ENCODE peak calls at places on chromosomes 5 and 9, in eight cellular contexts. C, L, F, T, M, R, U and I are unnamed samples.
A peak's percentile ranks its signal among the peaks of the same experiment; 100 is the strongest.

GRCh38 chr5:54357371-54358058 is 47.1 kb upstream of the ARL15 start:
- DNase-seq in R (no peak), C (no peak), T (no peak), M (no peak), U (no peak), L (no peak), F (no peak), I (no peak)

GRCh38 chr5:73282383-73282782 is 109.4 kb downstream of the TMEM174 start:
- DNase-seq in M (no peak), C (no peak), U (no peak), F (no peak), T (no peak), R (no peak), L (no peak), I (no peak)

GRCh38 chr9:99389087-99390033 is 167.3 kb downstream of the SEC61B start:
- DNase-seq in R (peak; percentile 96), L (peak; percentile 36), F (peak; percentile 26), T (no peak), M (no peak), U (no peak), C (no peak), I (no peak)

GRCh38 chr5:38045446-38045845 is 205.6 kb upstream of the GDNF start:
- DNase-seq in L (no peak), F (no peak), T (no peak), C (no peak), M (no peak), R (no peak), U (no peak), I (no peak)

GRCh38 chr9:35682083-35682482 is 7.6 kb downstream of the TPM2 start:
- DNase-seq in M (no peak), R (no peak), T (no peak), U (no peak), L (no peak), C (no peak), F (peak; percentile 28), I (no peak)

GRCh38 chr5:158769702-158770101 is 330.0 kb downstream of the EBF1 start:
- DNase-seq in F (no peak), R (no peak), M (no peak), C (no peak), U (no peak), L (no peak), T (no peak), I (no peak)

GRCh38 chr9:22229069-22229468 is 217.6 kb upstream of the DMRTA1 start:
- DNase-seq in L (no peak), T (peak; percentile 21), F (no peak), R (no peak), C (no peak), M (no peak), U (no peak), I (no peak)

GRCh38 chr9:123996731-123997421 is 14.7 kb upstream of the LHX2 start:
- DNase-seq in R (peak; percentile 8), M (peak; percentile 38), L (no peak), F (peak; percentile 31), C (no peak), U (no peak), T (peak; percentile 29), I (no peak)

GRCh38 chr9:79026311-79026710 is 545.5 kb upstream of the TLE4 start:
- DNase-seq in L (no peak), U (no peak), C (no peak), R (peak; percentile 96), T (no peak), M (no peak), F (no peak), I (no peak)

GRCh38 chr9:124480621-124480981 is 26.6 kb downstream of the NR5A1 start:
- DNase-seq in M (peak; percentile 9), C (peak; percentile 45), F (peak; percentile 19), R (peak; percentile 10), T (peak; percentile 73), L (peak; percentile 4), U (no peak), I (no peak)

GRCh38 chr5:79236970-79237734 is 1.2 kb downstream of the JMY start:
- DNase-seq in L (peak; percentile 45), T (peak; percentile 52), F (peak; percentile 50), R (peak; percentile 66), U (peak; percentile 11), C (peak; percentile 29), M (peak; percentile 34), I (no peak)

GRCh38 chr9:137685035-137685885 is 66.5 kb downstream of the EHMT1 start:
- DNase-seq in M (peak; percentile 29), T (no peak), R (no peak), F (peak; percentile 68), L (peak; percentile 90), U (no peak), C (no peak), I (no peak)

GRCh38 chr5:54900906-54901725 is 84.3 kb downstream of the ESM1 start:
- DNase-seq in U (no peak), C (no peak), M (peak; percentile 95), T (no peak), L (peak; percentile 93), R (peak; percentile 90), F (peak; percentile 97), I (no peak)

GRCh38 chr5:14424011-14424685 is 157.4 kb upstream of the OTULINL start:
- DNase-seq in C (no peak), U (no peak), M (no peak), F (no peak), L (no peak), R (no peak), T (no peak), I (no peak)

GRCh38 chr9:9919174-9919573 is 693.6 kb downstream of the PTPRD start:
- DNase-seq in M (no peak), R (no peak), F (no peak), L (no peak), C (no peak), U (no peak), T (no peak), I (no peak)

GRCh38 chr5:172685036-172685435 is 44.0 kb downstream of the NEURL1B start:
- DNase-seq in U (no peak), C (no peak), T (no peak), F (no peak), R (no peak), M (no peak), L (no peak), I (no peak)

GRCh38 chr9:87277346-87277745 is 220.3 kb upstream of the DAPK1 start:
- DNase-seq in F (peak; percentile 67), L (no peak), C (no peak), U (no peak), M (peak; percentile 38), T (no peak), R (peak; percentile 16), I (no peak)

GRCh38 chr5:134003064-134003956 is 1.5 kb downstream of the VDAC1 start:
- DNase-seq in M (no peak), R (no peak), U (no peak), F (peak; percentile 53), L (no peak), T (no peak), C (no peak), I (no peak)

GRCh38 chr9:136962701-136963248 is 10.7 kb downstream of the LCN12 start:
- DNase-seq in U (no peak), T (no peak), F (no peak), M (no peak), C (no peak), L (no peak), R (no peak), I (no peak)

GRCh38 chr9:26535146-26535545 is 357.5 kb downstream of the CAAP1 start:
- DNase-seq in T (no peak), C (no peak), M (no peak), R (no peak), U (no peak), F (no peak), L (no peak), I (no peak)

GRCh38 chr5:179699640-179700298 is 1.0 kb downstream of the CANX start:
- DNase-seq in U (no peak), F (peak; percentile 53), M (peak; percentile 40), T (no peak), L (peak; percentile 36), R (peak; percentile 41), C (no peak), I (no peak)

GRCh38 chr9:27590636-27591035 is 17.4 kb upstream of the C9orf72 start:
- DNase-seq in R (peak; percentile 58), L (peak; percentile 13), C (no peak), T (no peak), M (no peak), U (no peak), F (peak; percentile 12), I (no peak)

GRCh38 chr5:157540707-157541451 is 34.7 kb downstream of the ADAM19 start:
- DNase-seq in F (peak; percentile 81), U (peak; percentile 19), C (no peak), L (peak; percentile 84), M (peak; percentile 87), R (peak; percentile 18), T (no peak), I (no peak)

DNA sequence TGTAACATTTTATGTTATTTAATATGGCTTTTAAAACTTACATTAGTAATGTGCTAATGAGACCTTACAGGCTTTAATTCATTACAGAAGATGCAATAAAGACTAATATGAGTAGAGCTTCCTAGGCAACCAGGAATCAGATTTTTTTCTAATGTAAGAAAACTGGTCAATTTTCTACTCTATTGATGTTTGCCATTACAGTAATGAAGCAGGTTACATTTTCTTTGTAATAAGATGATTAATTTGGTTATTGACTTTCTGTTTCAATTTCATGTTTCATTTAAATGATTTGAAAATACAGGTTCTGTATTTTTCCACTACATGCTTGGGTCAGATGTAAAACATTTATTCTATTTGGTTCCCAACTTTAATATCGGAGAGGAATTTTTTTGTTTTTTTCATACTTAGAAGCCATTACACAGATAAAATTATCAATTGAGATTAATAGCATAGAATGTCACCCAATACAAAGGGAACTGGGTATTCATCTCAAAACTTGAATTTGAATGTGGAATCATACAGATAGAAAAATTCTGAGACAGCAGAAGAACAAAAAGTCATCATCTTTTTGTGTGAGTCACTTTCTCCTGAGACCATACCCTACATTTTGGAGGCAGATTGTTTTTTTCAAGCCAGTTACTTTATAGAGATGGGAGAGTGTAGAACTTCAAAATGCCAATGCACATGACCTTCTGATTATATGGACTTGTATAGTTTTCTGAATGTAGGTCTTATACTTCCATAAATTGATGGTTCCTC is 133.6 kb upstream of the HMHB1 start:
- DNase-seq in L (no peak), R (no peak), U (no peak), C (no peak), F (no peak), M (no peak), T (no peak), I (no peak)
- TF ChIP-seq CTCF in L (no peak), R (no peak), U (no peak), C (no peak), F (no peak), M (no peak), T (no peak), I (no peak)

GRCh38 chr9:110197330-110198187 is 10.4 kb downstream of the C9orf152 start:
- DNase-seq in T (no peak), M (no peak), L (no peak), F (no peak), C (no peak), R (no peak), U (no peak), I (no peak)
- TF ChIP-seq CTCF in T (no peak), M (peak; percentile 47), L (peak; percentile 45), F (peak; percentile 51), C (no peak), R (no peak), U (no peak), I (peak; percentile 22)

GRCh38 chr9:97848237-97848581 is 4.8 kb upstream of the FOXE1 start:
- DNase-seq in F (no peak), C (no peak), L (no peak), M (no peak), T (no peak), R (no peak), U (no peak), I (no peak)
- TF ChIP-seq CTCF in F (peak; percentile 16), C (peak; percentile 49), L (peak; percentile 5), M (peak; percentile 23), T (no peak), R (peak; percentile 30), U (no peak), I (peak; percentile 58)

GRCh38 chr5:177497297-177498012 is at the start of gene PDLIM7:
- DNase-seq in C (peak; percentile 98), F (peak; percentile 98), R (peak; percentile 91), M (peak; percentile 98), L (peak; percentile 97), T (peak; percentile 97), U (peak; percentile 87), I (peak; percentile 97)
- TF ChIP-seq CTCF in C (no peak), F (no peak), R (peak; percentile 1), M (peak; percentile 3), L (no peak), T (no peak), U (no peak), I (peak; percentile 34)